ENCODE peak calls at places on chromosomes 6 and 20, in nine cellular contexts. One of them, this sample, is unnamed.

GRCh38 chr6:97850458-97851218 is 567.6 kb upstream of the MMS22L start:
- DNase-seq in AG10803: peak; percentile 37
- DNase-seq in T47D: no peak
- DNase-seq in activated effector memory CD4-positive, alpha-beta T cell treated with Interleukin-2 at 50 U/mL for 16 hours: no peak
- DNase-seq in COLO829: no peak
- DNase-seq in DMS79 treated with DMSO at 0.1 percent for 48 hours: no peak
- DNase-seq in head of caudate nucleus: no peak
- DNase-seq in GM20000: no peak
- DNase-seq in AML-193: no peak
- DNase-seq in this sample: no peak

GRCh38 chr6:123777554-123777953 is 26.1 kb upstream of the NKAIN2 start:
- DNase-seq in activated effector memory CD4-positive, alpha-beta T cell treated with Interleukin-2 at 50 U/mL for 16 hours: no peak
- DNase-seq in AML-193: peak; percentile 13
- DNase-seq in AG10803: no peak
- DNase-seq in DMS79 treated with DMSO at 0.1 percent for 48 hours: peak; percentile 9
- DNase-seq in GM20000: no peak
- DNase-seq in T47D: peak; percentile 35
- DNase-seq in COLO829: no peak
- DNase-seq in head of caudate nucleus: no peak
- DNase-seq in this sample: peak; percentile 55

GRCh38 chr6:35049885-35050284 is 91.3 kb downstream of the TCP11 start:
- DNase-seq in head of caudate nucleus: peak; percentile 74
- DNase-seq in COLO829: no peak
- DNase-seq in DMS79 treated with DMSO at 0.1 percent for 48 hours: peak; percentile 93
- DNase-seq in GM20000: no peak
- DNase-seq in AML-193: no peak
- DNase-seq in activated effector memory CD4-positive, alpha-beta T cell treated with Interleukin-2 at 50 U/mL for 16 hours: no peak
- DNase-seq in T47D: no peak
- DNase-seq in AG10803: peak; percentile 85
- DNase-seq in this sample: peak; percentile 82

GRCh38 chr6:11346516-11346915 is 114.0 kb upstream of the NEDD9 start:
- DNase-seq in T47D: no peak
- DNase-seq in DMS79 treated with DMSO at 0.1 percent for 48 hours: peak; percentile 4
- DNase-seq in AML-193: no peak
- DNase-seq in head of caudate nucleus: no peak
- DNase-seq in AG10803: no peak
- DNase-seq in GM20000: no peak
- DNase-seq in activated effector memory CD4-positive, alpha-beta T cell treated with Interleukin-2 at 50 U/mL for 16 hours: no peak
- DNase-seq in COLO829: no peak
- DNase-seq in this sample: no peak

GRCh38 chr20:63495771-63496403 is 3.0 kb downstream of the EEF1A2 start:
- DNase-seq in AG10803: peak; percentile 25
- DNase-seq in COLO829: peak; percentile 60
- DNase-seq in GM20000: peak; percentile 94
- DNase-seq in T47D: peak; percentile 64
- DNase-seq in head of caudate nucleus: peak; percentile 63
- DNase-seq in DMS79 treated with DMSO at 0.1 percent for 48 hours: no peak
- DNase-seq in AML-193: peak; percentile 20
- DNase-seq in activated effector memory CD4-positive, alpha-beta T cell treated with Interleukin-2 at 50 U/mL for 16 hours: peak; percentile 62
- DNase-seq in this sample: peak; percentile 73

GRCh38 chr6:27297857-27298730 is 14.0 kb downstream of the POM121L2 start:
- DNase-seq in T47D: peak; percentile 58
- DNase-seq in AG10803: peak; percentile 40
- DNase-seq in COLO829: no peak
- DNase-seq in activated effector memory CD4-positive, alpha-beta T cell treated with Interleukin-2 at 50 U/mL for 16 hours: no peak
- DNase-seq in head of caudate nucleus: no peak
- DNase-seq in AML-193: no peak
- DNase-seq in DMS79 treated with DMSO at 0.1 percent for 48 hours: no peak
- DNase-seq in GM20000: no peak
- DNase-seq in this sample: peak; percentile 66

GRCh38 chr20:38435555-38435939 is 419 bp upstream of the SNHG17 start:
- DNase-seq in GM20000: no peak
- DNase-seq in head of caudate nucleus: no peak
- DNase-seq in DMS79 treated with DMSO at 0.1 percent for 48 hours: no peak
- DNase-seq in AML-193: no peak
- DNase-seq in T47D: no peak
- DNase-seq in COLO829: no peak
- DNase-seq in AG10803: peak; percentile 67
- DNase-seq in activated effector memory CD4-positive, alpha-beta T cell treated with Interleukin-2 at 50 U/mL for 16 hours: no peak
- DNase-seq in this sample: no peak

GRCh38 chr6:111992851-111993250 is 61.1 kb upstream of the CCN6 start:
- DNase-seq in T47D: no peak
- DNase-seq in DMS79 treated with DMSO at 0.1 percent for 48 hours: no peak
- DNase-seq in COLO829: peak; percentile 52
- DNase-seq in activated effector memory CD4-positive, alpha-beta T cell treated with Interleukin-2 at 50 U/mL for 16 hours: peak; percentile 44
- DNase-seq in head of caudate nucleus: no peak
- DNase-seq in AML-193: peak; percentile 26
- DNase-seq in AG10803: peak; percentile 49
- DNase-seq in GM20000: peak; percentile 32
- DNase-seq in this sample: no peak

GRCh38 chr6:36805917-36806316 is 33.3 kb downstream of the CPNE5 start:
- DNase-seq in T47D: no peak
- DNase-seq in AML-193: no peak
- DNase-seq in DMS79 treated with DMSO at 0.1 percent for 48 hours: no peak
- DNase-seq in GM20000: no peak
- DNase-seq in activated effector memory CD4-positive, alpha-beta T cell treated with Interleukin-2 at 50 U/mL for 16 hours: no peak
- DNase-seq in head of caudate nucleus: no peak
- DNase-seq in COLO829: no peak
- DNase-seq in AG10803: no peak
- DNase-seq in this sample: no peak

GRCh38 chr20:2301164-2301622 is 5.4 kb downstream of the TGM3 start:
- DNase-seq in T47D: no peak
- DNase-seq in head of caudate nucleus: no peak
- DNase-seq in activated effector memory CD4-positive, alpha-beta T cell treated with Interleukin-2 at 50 U/mL for 16 hours: no peak
- DNase-seq in GM20000: peak; percentile 75
- DNase-seq in DMS79 treated with DMSO at 0.1 percent for 48 hours: no peak
- DNase-seq in AG10803: peak; percentile 38
- DNase-seq in COLO829: no peak
- DNase-seq in AML-193: peak; percentile 90
- DNase-seq in this sample: peak; percentile 0

GRCh38 chr20:45358282-45359068 is 4.5 kb upstream of the SYS1 start:
- DNase-seq in head of caudate nucleus: peak; percentile 59
- DNase-seq in DMS79 treated with DMSO at 0.1 percent for 48 hours: no peak
- DNase-seq in T47D: peak; percentile 72
- DNase-seq in GM20000: no peak
- DNase-seq in COLO829: no peak
- DNase-seq in AG10803: peak; percentile 88
- DNase-seq in AML-193: peak; percentile 50
- DNase-seq in activated effector memory CD4-positive, alpha-beta T cell treated with Interleukin-2 at 50 U/mL for 16 hours: no peak
- DNase-seq in this sample: peak; percentile 95

GRCh38 chr6:7628915-7629314 is 38.9 kb downstream of the SNRNP48 start:
- DNase-seq in DMS79 treated with DMSO at 0.1 percent for 48 hours: no peak
- DNase-seq in AML-193: no peak
- DNase-seq in GM20000: no peak
- DNase-seq in T47D: no peak
- DNase-seq in head of caudate nucleus: no peak
- DNase-seq in AG10803: peak; percentile 53
- DNase-seq in COLO829: no peak
- DNase-seq in activated effector memory CD4-positive, alpha-beta T cell treated with Interleukin-2 at 50 U/mL for 16 hours: no peak
- DNase-seq in this sample: no peak

GRCh38 chr6:1242439-1242838 is 69.5 kb upstream of the FOXQ1 start:
- DNase-seq in T47D: no peak
- DNase-seq in AML-193: no peak
- DNase-seq in COLO829: no peak
- DNase-seq in GM20000: no peak
- DNase-seq in DMS79 treated with DMSO at 0.1 percent for 48 hours: no peak
- DNase-seq in AG10803: peak; percentile 54
- DNase-seq in head of caudate nucleus: no peak
- DNase-seq in activated effector memory CD4-positive, alpha-beta T cell treated with Interleukin-2 at 50 U/mL for 16 hours: no peak
- DNase-seq in this sample: no peak

GRCh38 chr6:108074057-108074358 is 533 bp downstream of the OSTM1 start:
- DNase-seq in COLO829: no peak
- DNase-seq in DMS79 treated with DMSO at 0.1 percent for 48 hours: no peak
- DNase-seq in AG10803: no peak
- DNase-seq in activated effector memory CD4-positive, alpha-beta T cell treated with Interleukin-2 at 50 U/mL for 16 hours: no peak
- DNase-seq in AML-193: no peak
- DNase-seq in GM20000: no peak
- DNase-seq in head of caudate nucleus: no peak
- DNase-seq in T47D: no peak
- DNase-seq in this sample: no peak

GRCh38 chr6:50655848-50656453 is 57.4 kb upstream of the TFAP2D start:
- DNase-seq in activated effector memory CD4-positive, alpha-beta T cell treated with Interleukin-2 at 50 U/mL for 16 hours: no peak
- DNase-seq in T47D: peak; percentile 50
- DNase-seq in head of caudate nucleus: peak; percentile 17
- DNase-seq in AML-193: peak; percentile 15
- DNase-seq in COLO829: peak; percentile 39
- DNase-seq in GM20000: peak; percentile 13
- DNase-seq in DMS79 treated with DMSO at 0.1 percent for 48 hours: no peak
- DNase-seq in AG10803: peak; percentile 2
- DNase-seq in this sample: no peak

GRCh38 chr6:51531623-51532022 is 555.8 kb downstream of the PKHD1 start:
- DNase-seq in COLO829: no peak
- DNase-seq in AML-193: peak; percentile 36
- DNase-seq in head of caudate nucleus: no peak
- DNase-seq in activated effector memory CD4-positive, alpha-beta T cell treated with Interleukin-2 at 50 U/mL for 16 hours: no peak
- DNase-seq in AG10803: no peak
- DNase-seq in DMS79 treated with DMSO at 0.1 percent for 48 hours: no peak
- DNase-seq in GM20000: no peak
- DNase-seq in T47D: peak; percentile 45
- DNase-seq in this sample: peak; percentile 3

GRCh38 chr6:3231213-3232016 is 4.0 kb upstream of the TUBB2B start:
- DNase-seq in AML-193: no peak
- DNase-seq in T47D: no peak
- DNase-seq in AG10803: peak; percentile 75
- DNase-seq in COLO829: no peak
- DNase-seq in head of caudate nucleus: peak; percentile 83
- DNase-seq in activated effector memory CD4-positive, alpha-beta T cell treated with Interleukin-2 at 50 U/mL for 16 hours: no peak
- DNase-seq in GM20000: no peak
- DNase-seq in DMS79 treated with DMSO at 0.1 percent for 48 hours: peak; percentile 74
- DNase-seq in this sample: peak; percentile 92

GRCh38 chr6:42404494-42404893 is 47.2 kb downstream of the TRERF1 start:
- DNase-seq in DMS79 treated with DMSO at 0.1 percent for 48 hours: no peak
- DNase-seq in AML-193: no peak
- DNase-seq in activated effector memory CD4-positive, alpha-beta T cell treated with Interleukin-2 at 50 U/mL for 16 hours: peak; percentile 34
- DNase-seq in COLO829: no peak
- DNase-seq in AG10803: peak; percentile 59
- DNase-seq in T47D: no peak
- DNase-seq in GM20000: no peak
- DNase-seq in head of caudate nucleus: no peak
- DNase-seq in this sample: no peak

GRCh38 chr6:111280445-111280844 is 193.1 kb downstream of the SLC16A10 start:
- DNase-seq in activated effector memory CD4-positive, alpha-beta T cell treated with Interleukin-2 at 50 U/mL for 16 hours: no peak
- DNase-seq in T47D: no peak
- DNase-seq in head of caudate nucleus: no peak
- DNase-seq in AG10803: no peak
- DNase-seq in GM20000: no peak
- DNase-seq in DMS79 treated with DMSO at 0.1 percent for 48 hours: no peak
- DNase-seq in COLO829: no peak
- DNase-seq in AML-193: no peak
- DNase-seq in this sample: no peak

GRCh38 chr20:4160761-4161305 is 145.5 kb upstream of the RNF24 start:
- DNase-seq in GM20000: no peak
- DNase-seq in DMS79 treated with DMSO at 0.1 percent for 48 hours: no peak
- DNase-seq in AG10803: no peak
- DNase-seq in T47D: no peak
- DNase-seq in head of caudate nucleus: peak; percentile 87
- DNase-seq in AML-193: no peak
- DNase-seq in activated effector memory CD4-positive, alpha-beta T cell treated with Interleukin-2 at 50 U/mL for 16 hours: no peak
- DNase-seq in COLO829: no peak
- DNase-seq in this sample: no peak

GRCh38 chr20:20664795-20665194 is 47.6 kb downstream of the RALGAPA2 start:
- DNase-seq in T47D: peak; percentile 70
- DNase-seq in GM20000: peak; percentile 46
- DNase-seq in AG10803: no peak
- DNase-seq in activated effector memory CD4-positive, alpha-beta T cell treated with Interleukin-2 at 50 U/mL for 16 hours: no peak
- DNase-seq in COLO829: peak; percentile 23
- DNase-seq in DMS79 treated with DMSO at 0.1 percent for 48 hours: peak; percentile 39
- DNase-seq in head of caudate nucleus: no peak
- DNase-seq in AML-193: peak; percentile 59
- DNase-seq in this sample: peak; percentile 51

GRCh38 chr6:225121-225721 is 67.1 kb upstream of the DUSP22 start:
- DNase-seq in activated effector memory CD4-positive, alpha-beta T cell treated with Interleukin-2 at 50 U/mL for 16 hours: peak; percentile 65
- DNase-seq in AML-193: peak; percentile 79
- DNase-seq in AG10803: no peak
- DNase-seq in DMS79 treated with DMSO at 0.1 percent for 48 hours: no peak
- DNase-seq in GM20000: no peak
- DNase-seq in T47D: no peak
- DNase-seq in COLO829: no peak
- DNase-seq in head of caudate nucleus: no peak
- DNase-seq in this sample: no peak

GRCh38 chr20:6058684-6059295 is 4.9 kb upstream of the LRRN4 start:
- DNase-seq in T47D: peak; percentile 27
- DNase-seq in AML-193: no peak
- DNase-seq in DMS79 treated with DMSO at 0.1 percent for 48 hours: peak; percentile 75
- DNase-seq in activated effector memory CD4-positive, alpha-beta T cell treated with Interleukin-2 at 50 U/mL for 16 hours: no peak
- DNase-seq in COLO829: no peak
- DNase-seq in AG10803: no peak
- DNase-seq in head of caudate nucleus: no peak
- DNase-seq in GM20000: no peak
- DNase-seq in this sample: no peak

GRCh38 chr6:100001915-100002388 is 7.9 kb upstream of the MCHR2 start:
- DNase-seq in AG10803: peak; percentile 70
- DNase-seq in GM20000: peak; percentile 63
- DNase-seq in AML-193: peak; percentile 80
- DNase-seq in COLO829: peak; percentile 45
- DNase-seq in DMS79 treated with DMSO at 0.1 percent for 48 hours: peak; percentile 10
- DNase-seq in head of caudate nucleus: peak; percentile 74
- DNase-seq in T47D: peak; percentile 51
- DNase-seq in activated effector memory CD4-positive, alpha-beta T cell treated with Interleukin-2 at 50 U/mL for 16 hours: no peak
- DNase-seq in this sample: peak; percentile 58

GRCh38 chr6:137707038-137707589 is 159.9 kb upstream of the TNFAIP3 start:
- DNase-seq in AML-193: no peak
- DNase-seq in AG10803: no peak
- DNase-seq in GM20000: no peak
- DNase-seq in COLO829: no peak
- DNase-seq in activated effector memory CD4-positive, alpha-beta T cell treated with Interleukin-2 at 50 U/mL for 16 hours: no peak
- DNase-seq in DMS79 treated with DMSO at 0.1 percent for 48 hours: no peak
- DNase-seq in head of caudate nucleus: no peak
- DNase-seq in T47D: no peak
- DNase-seq in this sample: no peak

GRCh38 chr6:36052092-36052491 is 24.5 kb downstream of the MAPK14 start:
- DNase-seq in AML-193: no peak
- DNase-seq in COLO829: no peak
- DNase-seq in DMS79 treated with DMSO at 0.1 percent for 48 hours: no peak
- DNase-seq in activated effector memory CD4-positive, alpha-beta T cell treated with Interleukin-2 at 50 U/mL for 16 hours: no peak
- DNase-seq in AG10803: peak; percentile 74
- DNase-seq in GM20000: no peak
- DNase-seq in T47D: no peak
- DNase-seq in head of caudate nucleus: no peak
- DNase-seq in this sample: no peak

GRCh38 chr6:77926198-77926752 is 273.4 kb downstream of the MEI4 start:
- DNase-seq in DMS79 treated with DMSO at 0.1 percent for 48 hours: no peak
- DNase-seq in AG10803: no peak
- DNase-seq in COLO829: no peak
- DNase-seq in AML-193: no peak
- DNase-seq in T47D: peak; percentile 42
- DNase-seq in head of caudate nucleus: no peak
- DNase-seq in activated effector memory CD4-positive, alpha-beta T cell treated with Interleukin-2 at 50 U/mL for 16 hours: no peak
- DNase-seq in GM20000: no peak
- DNase-seq in this sample: no peak

GRCh38 chr20:17871181-17871580 is 97.4 kb downstream of the SNX5 start:
- DNase-seq in AML-193: no peak
- DNase-seq in COLO829: no peak
- DNase-seq in activated effector memory CD4-positive, alpha-beta T cell treated with Interleukin-2 at 50 U/mL for 16 hours: no peak
- DNase-seq in DMS79 treated with DMSO at 0.1 percent for 48 hours: no peak
- DNase-seq in T47D: no peak
- DNase-seq in GM20000: no peak
- DNase-seq in head of caudate nucleus: no peak
- DNase-seq in AG10803: peak; percentile 60
- DNase-seq in this sample: no peak

GRCh38 chr6:217048-217659 is 75.1 kb upstream of the DUSP22 start:
- DNase-seq in DMS79 treated with DMSO at 0.1 percent for 48 hours: no peak
- DNase-seq in GM20000: no peak
- DNase-seq in AG10803: no peak
- DNase-seq in activated effector memory CD4-positive, alpha-beta T cell treated with Interleukin-2 at 50 U/mL for 16 hours: no peak
- DNase-seq in AML-193: no peak
- DNase-seq in COLO829: no peak
- DNase-seq in T47D: peak; percentile 33
- DNase-seq in head of caudate nucleus: no peak
- DNase-seq in this sample: peak; percentile 4

GRCh38 chr20:3158968-3159431 is 665 bp downstream of the FASTKD5 start:
- DNase-seq in DMS79 treated with DMSO at 0.1 percent for 48 hours: no peak
- DNase-seq in head of caudate nucleus: no peak
- DNase-seq in activated effector memory CD4-positive, alpha-beta T cell treated with Interleukin-2 at 50 U/mL for 16 hours: no peak
- DNase-seq in GM20000: no peak
- DNase-seq in AG10803: peak; percentile 52
- DNase-seq in AML-193: peak; percentile 8
- DNase-seq in COLO829: no peak
- DNase-seq in T47D: no peak
- DNase-seq in this sample: no peak

GRCh38 chr6:155678361-155678760 is 222.7 kb upstream of the NOX3 start:
- DNase-seq in T47D: no peak
- DNase-seq in activated effector memory CD4-positive, alpha-beta T cell treated with Interleukin-2 at 50 U/mL for 16 hours: no peak
- DNase-seq in COLO829: no peak
- DNase-seq in AG10803: no peak
- DNase-seq in DMS79 treated with DMSO at 0.1 percent for 48 hours: no peak
- DNase-seq in AML-193: no peak
- DNase-seq in head of caudate nucleus: no peak
- DNase-seq in GM20000: no peak
- DNase-seq in this sample: no peak